ENCODE peak calls at places on chromosome 14, in five cellular contexts. K is A549; X is pancreas; D is CD4-positive, alpha-beta T cell; U is omental fat pad. J is an unnamed sample.
A peak's percentile ranks its signal among the peaks of the same experiment; 100 is the strongest.

GRCh38 chr14:103480595-103480994 is 42.0 kb downstream of the CKB start:
- DNase-seq in X (no peak), K (no peak), U (no peak), D (no peak), J (no peak)

GRCh38 chr14:88791252-88791621 is 1.5 kb downstream of the EML5 start:
- DNase-seq in U (no peak), K (no peak), X (no peak), D (no peak), J (no peak)

GRCh38 chr14:58639842-58640484 is 2.2 kb downstream of the DACT1 start:
- DNase-seq in K (peak; percentile 47), X (no peak), U (no peak), D (no peak), J (peak; percentile 69)

GRCh38 chr14:104284107-104284592 is 145.8 kb downstream of the KIF26A start:
- DNase-seq in U (no peak), D (no peak), K (no peak), X (no peak), J (no peak)

GRCh38 chr14:99134333-99135046 is 137.5 kb downstream of the BCL11B start:
- DNase-seq in X (no peak), K (no peak), D (no peak), U (no peak), J (no peak)

GRCh38 chr14:86221000-86221399 is 691.1 kb downstream of the FLRT2 start:
- DNase-seq in K (no peak), D (no peak), U (no peak), X (no peak), J (no peak)

GRCh38 chr14:59161571-59162175 is 26.8 kb upstream of the DAAM1 start:
- DNase-seq in X (no peak), K (peak; percentile 27), D (no peak), U (peak; percentile 26), J (peak; percentile 67)

GRCh38 chr14:68860771-68861170 is 67.9 kb upstream of the ZFP36L1 start:
- DNase-seq in D (no peak), U (no peak), X (no peak), K (no peak), J (no peak)

GRCh38 chr14:26377150-26377549 is 220.7 kb downstream of the NOVA1 start:
- DNase-seq in U (no peak), K (no peak), D (no peak), X (no peak), J (peak; percentile 47)

GRCh38 chr14:75297417-75298040 is 18.9 kb downstream of the FOS start:
- DNase-seq in X (no peak), D (no peak), U (no peak), K (no peak), J (no peak)

GRCh38 chr14:88321692-88322504 is 1.2 kb downstream of the KCNK10 start:
- DNase-seq in D (no peak), U (no peak), K (no peak), X (no peak), J (no peak)

GRCh38 chr14:96592591-96593388 is 90.6 kb downstream of the PAPOLA start:
- DNase-seq in U (no peak), X (peak; percentile 59), D (peak; percentile 66), K (peak; percentile 89), J (peak; percentile 47)

GRCh38 chr14:68312884-68313725 is 479.8 kb downstream of the ZFP36L1 start:
- DNase-seq in U (no peak), X (no peak), K (no peak), D (no peak), J (no peak)

GRCh38 chr14:94615254-94615653 is 3.1 kb downstream of the SERPINA3 start:
- DNase-seq in U (no peak), K (no peak), D (no peak), X (no peak), J (no peak)

GRCh38 chr14:53523226-53523625 is 370.1 kb upstream of the DDHD1 start:
- DNase-seq in D (no peak), X (no peak), U (no peak), K (no peak), J (no peak)

GRCh38 chr14:74927225-74927624 is 4.2 kb upstream of the RPS6KL1 start:
- DNase-seq in X (no peak), K (no peak), D (no peak), U (no peak), J (no peak)

GRCh38 chr14:65286443-65286842 is 126.1 kb upstream of the FUT8 start:
- DNase-seq in U (no peak), X (no peak), K (peak; percentile 32), D (peak; percentile 17), J (no peak)
- TF ChIP-seq CTCF in U (no peak), X (no peak), K (peak; percentile 19), D (peak; percentile 45), J (no peak)

GRCh38 chr14:100682749-100683148 is 43.9 kb upstream of the DLK1 start:
- DNase-seq in X (no peak), D (no peak), U (no peak), K (no peak), J (no peak)

GRCh38 chr14:100683578-100683977 is 43.1 kb upstream of the DLK1 start:
- DNase-seq in U (no peak), K (no peak), D (no peak), X (no peak), J (no peak)

GRCh38 chr14:100684961-100685360 is 41.7 kb upstream of the DLK1 start:
- DNase-seq in D (no peak), K (no peak), X (no peak), U (no peak), J (no peak)

GRCh38 chr14:100686858-100687257 is 39.8 kb upstream of the DLK1 start:
- DNase-seq in D (no peak), X (no peak), U (no peak), K (no peak), J (no peak)

GRCh38 chr14:100684154-100684553 is 42.5 kb upstream of the DLK1 start:
- DNase-seq in D (no peak), U (no peak), X (no peak), K (no peak), J (no peak)
- TF ChIP-seq CTCF in D (no peak), U (no peak), X (no peak), K (no peak), J (no peak)

DNA sequence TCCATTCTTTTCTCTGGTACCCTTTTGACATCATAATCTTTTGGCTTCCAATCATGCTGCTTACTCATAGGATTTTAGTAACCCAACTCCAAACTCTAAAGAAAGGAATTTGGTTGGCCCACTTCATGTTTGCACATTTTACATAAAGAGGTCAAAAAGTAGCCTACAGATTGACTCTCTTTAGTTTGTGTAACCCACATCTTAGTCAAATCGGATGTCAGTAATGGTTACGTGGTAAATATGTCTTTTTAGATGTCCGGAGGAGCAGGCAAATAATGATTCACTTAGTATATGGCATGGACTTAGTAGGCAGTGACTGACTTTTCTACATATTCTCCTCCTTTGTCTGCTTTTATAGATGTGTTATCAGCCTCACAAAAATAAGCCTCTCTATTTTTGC is 711.6 kb upstream of the FOXG1 start:
- DNase-seq in D (no peak), U (no peak), X (no peak), K (no peak), J (no peak)
- TF ChIP-seq CTCF in D (no peak), U (no peak), X (no peak), K (no peak), J (no peak)

GRCh38 chr14:50045039-50045711 is 71.2 kb downstream of the VCPKMT start:
- DNase-seq in U (peak; percentile 62), X (peak; percentile 56), K (no peak), D (peak; percentile 70), J (peak; percentile 73)
- TF ChIP-seq CTCF in U (no peak), X (no peak), K (no peak), D (no peak), J (no peak)

GRCh38 chr14:34873591-34874385 is 1.4 kb downstream of the BAZ1A start:
- DNase-seq in U (peak; percentile 63), D (peak; percentile 70), K (peak; percentile 29), X (peak; percentile 77), J (peak; percentile 85)

GRCh38 chr14:34875031-34875922 is at the start of gene BAZ1A:
- DNase-seq in K (peak; percentile 95), D (peak; percentile 11), X (peak; percentile 56), U (no peak), J (peak; percentile 93)

GRCh38 chr14:34872822-34873590 is 2.2 kb downstream of the BAZ1A start:
- DNase-seq in U (no peak), K (peak; percentile 46), X (no peak), D (peak; percentile 1), J (peak; percentile 88)

DNA sequence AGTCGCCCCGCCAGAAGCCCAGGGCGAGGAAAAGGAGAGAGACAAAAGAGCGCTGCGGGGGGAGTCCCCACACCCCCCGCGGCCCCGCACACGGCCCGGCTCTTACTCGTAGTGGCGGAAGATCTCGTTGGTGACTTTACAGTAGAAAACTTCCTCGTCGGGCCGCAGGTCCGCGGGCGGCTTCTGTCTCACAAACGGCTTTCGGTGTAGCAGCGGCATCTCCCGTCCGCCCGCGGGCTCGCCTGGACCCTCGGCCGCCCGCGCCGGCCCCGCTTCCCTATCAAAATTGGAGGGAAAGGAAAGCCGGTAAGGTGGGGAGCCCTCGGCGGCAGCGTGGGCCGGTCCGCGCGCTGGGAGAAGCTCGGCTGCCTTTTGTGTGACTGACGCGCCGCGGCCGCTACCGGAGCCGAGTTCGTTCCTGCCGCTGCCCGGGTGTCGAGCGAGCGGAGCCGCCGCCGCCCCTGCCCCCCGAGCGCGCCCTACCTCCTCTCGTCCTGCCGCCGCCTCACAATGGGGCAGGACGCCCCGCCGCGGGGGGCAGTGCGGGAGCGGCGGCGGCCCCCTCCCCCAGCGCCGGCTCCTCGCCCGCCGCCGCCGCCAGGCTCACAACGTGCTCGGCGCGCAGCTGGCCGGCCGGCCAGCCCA is 652 bp downstream of the BAZ1A start:
- DNase-seq in U (peak; percentile 28), K (peak; percentile 21), X (peak; percentile 52), D (peak; percentile 32), J (peak; percentile 53)
- TF ChIP-seq CTCF in U (no peak), K (no peak), X (no peak), D (no peak), J (no peak)

DNA sequence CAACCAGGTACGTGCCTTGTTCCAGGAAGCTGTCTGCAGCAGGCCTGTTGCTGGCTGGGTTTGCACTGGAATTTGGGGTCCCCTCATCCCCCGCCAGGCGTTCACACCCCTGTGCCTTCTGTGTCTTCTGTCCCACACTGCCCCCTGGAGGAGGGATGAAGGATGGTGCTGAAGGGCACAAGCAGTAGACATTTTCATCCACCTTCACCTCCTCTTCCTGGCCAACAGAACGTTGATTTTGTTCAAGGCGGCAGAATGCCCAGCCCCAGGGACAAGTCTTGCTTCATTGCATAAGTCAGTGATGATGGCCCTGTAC is 122.1 kb downstream of the CALM1 start:
- DNase-seq in K (no peak), D (peak; percentile 24), U (no peak), X (no peak), J (peak; percentile 32)
- TF ChIP-seq CTCF in K (peak; percentile 34), D (peak; percentile 50), U (no peak), X (peak; percentile 51), J (peak; percentile 40)

GRCh38 chr14:28599191-28599590 is 167.4 kb upstream of the FOXG1 start:
- DNase-seq in K (no peak), U (no peak), X (no peak), D (no peak), J (no peak)

GRCh38 chr14:28599605-28600004 is 167.0 kb upstream of the FOXG1 start:
- DNase-seq in D (no peak), X (no peak), K (no peak), U (no peak), J (no peak)

GRCh38 chr14:28596336-28596735 is 170.3 kb upstream of the FOXG1 start:
- DNase-seq in D (no peak), X (no peak), U (no peak), K (no peak), J (peak; percentile 62)
- TF ChIP-seq CTCF in D (no peak), X (no peak), U (no peak), K (no peak), J (peak; percentile 55)

J was measured in epithelial cell of esophagus.